ENCODE peak calls at places on chromosomes 4 and X, in four cellular contexts. One of them, this sample, is unnamed.

GRCh38 chrX:81195712-81196111 is 6.0 kb downstream of the HMGN5 start:
- DNase-seq in type B pancreatic cell: no peak
- DNase-seq in H1: no peak
- DNase-seq in pancreas: no peak
- DNase-seq in this sample: no peak

GRCh38 chrX:46251755-46252154 is 293.5 kb downstream of the ZNF674 start:
- DNase-seq in type B pancreatic cell: no peak
- DNase-seq in H1: no peak
- DNase-seq in pancreas: no peak
- DNase-seq in this sample: no peak

GRCh38 chrX:50447535-50447934 is 23.1 kb downstream of the DGKK start:
- DNase-seq in type B pancreatic cell: no peak
- DNase-seq in H1: no peak
- DNase-seq in pancreas: no peak
- DNase-seq in this sample: no peak

GRCh38 chrX:24266996-24267395 is 46.9 kb downstream of the SUPT20HL2 start:
- DNase-seq in type B pancreatic cell: no peak
- DNase-seq in H1: no peak
- DNase-seq in pancreas: no peak
- DNase-seq in this sample: no peak

GRCh38 chrX:7233632-7234406 is 85.9 kb upstream of the PUDP start:
- DNase-seq in type B pancreatic cell: no peak
- DNase-seq in H1: no peak
- DNase-seq in pancreas: no peak
- DNase-seq in this sample: no peak

GRCh38 chrX:54447461-54447860 is 7.3 kb downstream of the TSR2 start:
- DNase-seq in type B pancreatic cell: no peak
- DNase-seq in H1: no peak
- DNase-seq in pancreas: no peak
- DNase-seq in this sample: no peak

GRCh38 chrX:109742722-109743121 is 9.7 kb upstream of the ACSL4 start:
- DNase-seq in type B pancreatic cell: no peak
- DNase-seq in H1: no peak
- DNase-seq in pancreas: no peak
- DNase-seq in this sample: no peak

GRCh38 chrX:52078133-52078532 is 9.2 kb upstream of the MAGED4B start:
- DNase-seq in type B pancreatic cell: no peak
- DNase-seq in H1: no peak
- DNase-seq in pancreas: no peak
- DNase-seq in this sample: no peak

GRCh38 chrX:23938690-23939089 is 30.9 kb downstream of the CXorf58 start:
- DNase-seq in type B pancreatic cell: no peak
- DNase-seq in H1: no peak
- DNase-seq in pancreas: no peak
- DNase-seq in this sample: no peak

GRCh38 chr4:155629183-155629825 is 37.3 kb upstream of the GUCY1A1 start:
- DNase-seq in type B pancreatic cell: no peak
- DNase-seq in H1: no peak
- DNase-seq in pancreas: no peak
- DNase-seq in this sample: no peak

DNA sequence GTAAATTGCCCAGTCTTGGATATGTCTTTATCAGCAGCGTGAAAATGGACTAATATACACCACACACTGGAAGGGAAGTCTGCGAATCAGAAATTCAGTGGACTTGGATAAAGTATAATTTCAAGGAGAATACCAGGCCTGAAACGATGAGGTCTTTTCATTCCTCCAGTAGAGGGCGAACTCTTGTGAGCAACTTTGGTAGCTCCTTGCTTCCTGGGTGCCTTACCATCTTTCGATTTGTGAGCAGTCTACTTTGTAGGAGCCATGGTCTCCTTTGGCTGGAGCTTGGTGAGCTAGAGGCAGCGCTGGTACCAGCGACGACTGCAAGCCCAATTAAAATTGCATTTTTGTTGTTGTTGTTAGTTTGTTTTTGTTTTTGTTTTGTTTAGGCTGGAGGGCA is 791.9 kb downstream of the FAT4 start:
- DNase-seq in type B pancreatic cell: no peak
- DNase-seq in H1: no peak
- DNase-seq in pancreas: no peak
- DNase-seq in this sample: no peak
- TF ChIP-seq CTCF in type B pancreatic cell: peak; percentile 40
- TF ChIP-seq CTCF in H1: peak; percentile 60
- TF ChIP-seq CTCF in pancreas: no peak
- TF ChIP-seq CTCF in this sample: peak; percentile 50

GRCh38 chrX:133926809-133927208 is 58.6 kb downstream of the GPC3 start:
- DNase-seq in type B pancreatic cell: no peak
- DNase-seq in H1: no peak
- DNase-seq in pancreas: no peak
- DNase-seq in this sample: no peak
- TF ChIP-seq CTCF in type B pancreatic cell: peak; percentile 21
- TF ChIP-seq CTCF in H1: peak; percentile 40
- TF ChIP-seq CTCF in pancreas: no peak
- TF ChIP-seq CTCF in this sample: peak; percentile 33

DNA sequence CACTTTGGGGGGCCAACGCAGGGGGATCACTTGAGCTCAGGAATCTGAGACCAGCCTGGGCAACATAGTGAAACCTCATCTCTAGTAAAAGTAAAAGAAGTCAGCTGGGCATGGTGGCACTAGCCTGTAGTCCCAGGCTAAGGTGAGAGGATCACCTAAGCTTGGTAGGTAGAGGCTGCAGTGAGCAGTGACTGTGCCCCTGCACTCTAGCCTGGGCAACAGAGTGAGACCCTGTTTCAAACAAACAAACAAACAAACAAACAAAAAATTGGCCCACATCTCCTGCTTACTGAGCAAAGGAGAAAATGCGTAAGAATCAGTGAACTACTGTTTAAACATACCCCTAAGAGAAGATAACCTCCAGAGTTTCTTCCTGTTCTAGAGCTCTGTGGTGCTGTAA is 85.3 kb downstream of the FRYL start:
- DNase-seq in type B pancreatic cell: no peak
- DNase-seq in H1: no peak
- DNase-seq in pancreas: no peak
- DNase-seq in this sample: no peak
- TF ChIP-seq CTCF in type B pancreatic cell: no peak
- TF ChIP-seq CTCF in H1: no peak
- TF ChIP-seq CTCF in pancreas: no peak
- TF ChIP-seq CTCF in this sample: no peak

GRCh38 chr4:1856071-1856919 is at the start of gene LETM1:
- DNase-seq in type B pancreatic cell: peak; percentile 98
- DNase-seq in H1: peak; percentile 72
- DNase-seq in pancreas: peak; percentile 96
- DNase-seq in this sample: peak; percentile 99
- TF ChIP-seq CTCF in type B pancreatic cell: peak; percentile 49
- TF ChIP-seq CTCF in H1: peak; percentile 5
- TF ChIP-seq CTCF in pancreas: no peak
- TF ChIP-seq CTCF in this sample: peak; percentile 37

DNA sequence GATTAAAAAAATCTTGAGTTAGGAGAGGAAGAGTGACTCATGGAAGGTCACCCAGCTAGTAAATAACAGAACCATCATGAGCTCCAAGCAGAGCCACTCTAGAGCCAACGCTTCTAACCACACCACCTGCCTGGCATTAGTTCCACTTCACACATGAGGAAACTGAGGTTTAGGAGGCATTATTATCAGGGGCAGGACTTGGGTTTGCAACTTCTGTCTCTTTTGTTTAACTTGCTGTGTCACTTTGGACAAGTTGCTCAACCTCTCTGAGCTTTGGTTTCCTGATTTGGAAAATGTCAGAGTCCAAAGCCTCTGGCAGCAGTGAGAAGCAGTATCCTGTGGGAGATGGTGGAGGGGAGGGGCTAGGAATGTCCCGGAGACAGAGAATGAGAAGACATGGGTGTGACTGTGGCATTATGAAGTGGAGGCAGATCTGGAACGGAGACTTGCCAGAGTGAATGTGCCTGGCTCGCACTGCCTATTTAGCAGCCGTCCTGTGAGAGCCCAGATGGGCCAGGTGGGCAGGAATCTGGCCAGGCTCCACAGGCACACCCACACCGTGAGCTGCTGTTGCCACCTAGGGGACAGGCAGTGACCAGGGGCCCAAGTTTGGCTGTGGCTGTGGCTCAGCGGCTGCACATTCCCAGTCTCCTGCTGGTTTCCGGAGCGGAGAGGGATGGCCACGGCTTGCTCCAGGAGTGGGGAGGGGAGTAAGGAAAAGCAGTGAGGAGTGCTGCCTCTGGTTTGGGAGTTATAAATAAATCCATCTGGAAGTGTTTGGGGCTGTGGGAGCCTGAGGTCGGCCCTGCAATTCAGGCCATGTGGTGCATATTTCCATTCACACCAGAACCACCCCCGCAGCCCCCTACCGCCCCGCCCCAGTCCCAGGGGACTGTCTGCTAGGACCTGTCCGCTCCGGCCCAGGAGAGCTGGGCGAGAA is 93.4 kb downstream of the NHSL2 start:
- DNase-seq in type B pancreatic cell: peak; percentile 68
- DNase-seq in H1: peak; percentile 49
- DNase-seq in pancreas: no peak
- DNase-seq in this sample: no peak
- TF ChIP-seq CTCF in type B pancreatic cell: peak; percentile 41
- TF ChIP-seq CTCF in H1: peak; percentile 73
- TF ChIP-seq CTCF in pancreas: no peak
- TF ChIP-seq CTCF in this sample: peak; percentile 71

GRCh38 chr4:187782425-187782824 is 213.1 kb upstream of the ZFP42 start:
- DNase-seq in type B pancreatic cell: no peak
- DNase-seq in H1: no peak
- DNase-seq in pancreas: no peak
- DNase-seq in this sample: no peak
- TF ChIP-seq CTCF in type B pancreatic cell: no peak
- TF ChIP-seq CTCF in H1: no peak
- TF ChIP-seq CTCF in pancreas: no peak
- TF ChIP-seq CTCF in this sample: no peak

GRCh38 chr4:175787948-175788347 is 24.1 kb downstream of the GPM6A start:
- DNase-seq in type B pancreatic cell: no peak
- DNase-seq in H1: no peak
- DNase-seq in pancreas: no peak
- DNase-seq in this sample: no peak

GRCh38 chr4:175789632-175790031 is 22.4 kb downstream of the GPM6A start:
- DNase-seq in type B pancreatic cell: no peak
- DNase-seq in H1: no peak
- DNase-seq in pancreas: no peak
- DNase-seq in this sample: no peak

GRCh38 chr4:175779081-175779620 is 32.9 kb downstream of the GPM6A start:
- DNase-seq in type B pancreatic cell: no peak
- DNase-seq in H1: no peak
- DNase-seq in pancreas: no peak
- DNase-seq in this sample: no peak

GRCh38 chr4:175790067-175790466 is 22.0 kb downstream of the GPM6A start:
- DNase-seq in type B pancreatic cell: no peak
- DNase-seq in H1: no peak
- DNase-seq in pancreas: no peak
- DNase-seq in this sample: no peak

DNA sequence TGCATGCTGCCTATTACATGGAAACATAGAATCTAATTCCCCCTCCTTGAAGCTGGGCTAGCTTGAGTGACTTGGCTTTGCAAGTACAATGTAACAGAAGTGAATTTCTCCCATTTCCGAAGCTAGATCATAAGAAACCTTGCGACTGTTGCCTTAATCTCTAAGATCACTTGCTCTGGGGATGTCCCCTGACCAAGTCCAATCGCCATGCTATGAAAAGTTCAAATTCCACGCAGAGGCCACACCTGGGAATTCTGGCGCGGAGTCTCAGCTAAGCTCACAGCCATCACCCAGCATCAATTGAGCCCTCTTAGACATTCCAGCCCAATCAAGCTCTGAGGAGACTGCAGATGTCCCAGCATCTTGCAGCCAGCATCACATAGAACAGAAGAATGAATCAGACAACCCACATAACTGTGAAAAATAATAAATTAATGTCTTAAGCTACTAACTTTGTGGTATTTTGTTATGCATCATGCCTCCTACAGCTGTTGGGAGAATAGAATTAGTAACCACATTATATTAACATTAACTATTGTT is 27.0 kb downstream of the GPM6A start:
- DNase-seq in type B pancreatic cell: no peak
- DNase-seq in H1: no peak
- DNase-seq in pancreas: no peak
- DNase-seq in this sample: no peak
- TF ChIP-seq CTCF in type B pancreatic cell: no peak
- TF ChIP-seq CTCF in H1: no peak
- TF ChIP-seq CTCF in pancreas: no peak
- TF ChIP-seq CTCF in this sample: no peak